ENCODE peak calls at places on chromosome 10, in eight cellular contexts. M is aorta, R is Peyer's patch, H is lung, J is SJSA1, Z is adrenal gland, C is cardiac muscle cell, S is tibial artery. Q is an unnamed sample. For H3K4me1, the result is how much of the 10 kb centered on the place peaks cover.

GRCh38 chr10:86655596-86655995 is 1.2 kb downstream of the OPN4 start:
- DNase-seq in M (peak), R (no peak), H (no peak), J (no peak), Z (peak), C (no peak), S (peak), Q (no peak)

GRCh38 chr10:125011926-125012705 is 70.2 kb downstream of the ZRANB1 start:
- DNase-seq in M (peak), R (no peak), H (no peak), J (peak), Z (no peak), C (no peak), S (peak), Q (no peak)

GRCh38 chr10:99435986-99436633 is 5.7 kb upstream of the GOT1 start:
- DNase-seq in M (no peak), R (no peak), H (no peak), J (peak), Z (no peak), C (peak), S (no peak), Q (no peak)

GRCh38 chr10:119423510-119423874 is 119.0 kb downstream of the RGS10 start:
- DNase-seq in M (no peak), R (no peak), H (no peak), J (no peak), Z (no peak), C (no peak), S (no peak), Q (no peak)

GRCh38 chr10:116728526-116729096 is 13.8 kb downstream of the HSPA12A start:
- DNase-seq in M (no peak), R (no peak), H (no peak), J (no peak), Z (no peak), C (no peak), S (no peak), Q (no peak)

GRCh38 chr10:6140141-6140841 is 51.5 kb downstream of the RBM17 start:
- DNase-seq in M (peak), R (no peak), H (no peak), J (no peak), Z (no peak), C (no peak), S (no peak), Q (no peak)

GRCh38 chr10:16030562-16030961 is 170.3 kb upstream of the MINDY3 start:
- DNase-seq in M (no peak), R (no peak), H (no peak), J (no peak), Z (no peak), C (no peak), S (no peak), Q (no peak)

GRCh38 chr10:69807122-69807521 is 5.4 kb downstream of the COL13A1 start:
- DNase-seq in M (no peak), R (no peak), H (no peak), J (peak), Z (no peak), C (no peak), S (no peak), Q (no peak)

GRCh38 chr10:125204400-125204799 is 44.0 kb upstream of the CTBP2 start:
- DNase-seq in M (no peak), R (no peak), H (no peak), J (no peak), Z (no peak), C (no peak), S (no peak), Q (no peak)

GRCh38 chr10:27723436-27723835 is 22.2 kb downstream of the MKX start:
- DNase-seq in M (no peak), R (no peak), H (no peak), J (no peak), Z (no peak), C (no peak), S (no peak), Q (no peak)

GRCh38 chr10:132387723-132388210 is 9.2 kb upstream of the PWWP2B start:
- DNase-seq in M (peak), R (peak), H (peak), J (no peak), Z (peak), C (peak), S (peak), Q (no peak)

GRCh38 chr10:5691786-5692185 is 7.1 kb downstream of the TASOR2 start:
- DNase-seq in M (no peak), R (no peak), H (no peak), J (no peak), Z (no peak), C (no peak), S (no peak), Q (no peak)

GRCh38 chr10:129580010-129580409 is 113.0 kb downstream of the MGMT start:
- DNase-seq in M (no peak), R (no peak), H (no peak), J (no peak), Z (no peak), C (no peak), S (no peak), Q (no peak)

GRCh38 chr10:11178606-11179221 is 161.0 kb downstream of the CELF2 start:
- DNase-seq in M (no peak), R (no peak), H (no peak), J (no peak), Z (no peak), C (peak), S (peak), Q (no peak)

GRCh38 chr10:24468281-24468751 is 255.4 kb downstream of the ARHGAP21 start:
- DNase-seq in M (no peak), R (no peak), H (no peak), J (no peak), Z (no peak), C (no peak), S (no peak), Q (no peak)

GRCh38 chr10:14587540-14588083 is 187.1 kb downstream of the FAM107B start:
- DNase-seq in M (no peak), R (no peak), H (no peak), J (no peak), Z (no peak), C (no peak), S (no peak), Q (no peak)
- H3K4me1 ChIP-seq in M (under half), R (under half), H (under half), J (under half), Z (under half), C (under half), S (under half), Q (under half)

DNA sequence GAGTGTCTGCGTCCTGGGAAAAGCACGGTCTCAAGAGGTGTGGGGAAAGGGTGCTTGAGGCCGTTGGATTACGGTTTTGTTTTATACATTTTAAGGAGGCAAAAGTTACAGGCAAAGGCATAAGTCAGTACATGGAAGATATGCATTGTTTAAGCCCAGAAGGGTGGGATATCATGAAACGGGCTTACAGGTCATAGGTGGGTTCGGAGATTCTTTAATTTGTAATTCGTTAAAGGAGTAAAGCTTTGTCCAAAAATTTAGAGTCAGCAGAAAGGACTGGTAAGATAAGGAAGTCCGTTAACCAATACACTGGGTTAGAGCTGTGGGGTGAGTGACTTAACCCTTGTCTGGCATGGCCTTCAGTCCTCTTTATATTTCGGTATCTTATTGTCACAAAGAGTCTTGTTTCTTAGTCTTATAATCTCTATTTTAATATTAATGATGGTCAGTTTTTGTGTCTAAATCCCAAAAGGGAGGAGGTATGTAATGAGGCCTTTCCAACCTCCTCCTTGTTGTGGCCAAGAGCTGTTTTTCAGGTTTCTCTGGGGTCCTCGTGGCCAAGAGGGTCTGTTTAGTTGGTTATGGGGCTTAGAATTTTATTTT is 12.7 kb downstream of the TSPAN14 start:
- DNase-seq in M (no peak), R (no peak), H (no peak), J (no peak), Z (no peak), C (no peak), S (no peak), Q (no peak)
- H3K4me1 ChIP-seq in M (under half), R (half or more), H (half or more), J (half or more), Z (half or more), C (half or more), S (under half), Q (half or more)

GRCh38 chr10:87863102-87863943 is at the start of the genes KLLN and PTEN:
- DNase-seq in M (peak), R (peak), H (peak), J (peak), Z (peak), C (peak), S (peak), Q (peak)
- H3K4me1 ChIP-seq in M (under half), R (under half), H (under half), J (under half), Z (under half), C (under half), S (under half), Q (under half)

DNA sequence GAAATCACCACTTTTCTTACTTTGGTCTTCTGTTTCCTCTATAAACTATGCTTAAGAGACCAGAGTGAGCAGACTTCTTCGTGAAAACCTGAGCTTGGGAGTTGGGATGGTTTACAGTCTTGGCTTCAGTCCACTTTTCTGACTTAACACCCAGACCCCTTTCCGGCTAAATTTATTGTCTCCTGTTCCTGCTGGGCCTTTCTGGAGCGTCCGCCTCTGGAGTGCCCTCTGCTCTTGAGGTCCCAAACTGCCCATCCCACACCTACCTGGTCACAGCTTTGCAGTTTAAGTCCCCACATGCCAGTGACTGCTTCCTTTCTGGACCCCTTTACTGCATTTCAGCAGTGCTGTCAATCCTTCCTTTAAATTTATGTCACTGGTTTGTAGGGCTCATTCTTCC is 80.2 kb downstream of the KAT6B start:
- DNase-seq in M (no peak), R (no peak), H (no peak), J (no peak), Z (no peak), C (no peak), S (no peak), Q (no peak)
- H3K4me1 ChIP-seq in M (under half), R (under half), H (under half), J (under half), Z (under half), C (under half), S (under half), Q (under half)

GRCh38 chr10:112330607-112331160 is 43.2 kb upstream of the ACSL5 start:
- DNase-seq in M (no peak), R (no peak), H (no peak), J (no peak), Z (no peak), C (no peak), S (no peak), Q (no peak)

GRCh38 chr10:112332509-112333228 is 41.2 kb upstream of the ACSL5 start:
- DNase-seq in M (no peak), R (peak), H (peak), J (no peak), Z (no peak), C (no peak), S (no peak), Q (peak)

GRCh38 chr10:112330154-112330553 is 43.8 kb upstream of the ACSL5 start:
- DNase-seq in M (no peak), R (no peak), H (no peak), J (no peak), Z (no peak), C (no peak), S (no peak), Q (no peak)

GRCh38 chr10:112332022-112332421 is 41.9 kb upstream of the ACSL5 start:
- DNase-seq in M (no peak), R (no peak), H (no peak), J (no peak), Z (no peak), C (no peak), S (no peak), Q (no peak)

DNA sequence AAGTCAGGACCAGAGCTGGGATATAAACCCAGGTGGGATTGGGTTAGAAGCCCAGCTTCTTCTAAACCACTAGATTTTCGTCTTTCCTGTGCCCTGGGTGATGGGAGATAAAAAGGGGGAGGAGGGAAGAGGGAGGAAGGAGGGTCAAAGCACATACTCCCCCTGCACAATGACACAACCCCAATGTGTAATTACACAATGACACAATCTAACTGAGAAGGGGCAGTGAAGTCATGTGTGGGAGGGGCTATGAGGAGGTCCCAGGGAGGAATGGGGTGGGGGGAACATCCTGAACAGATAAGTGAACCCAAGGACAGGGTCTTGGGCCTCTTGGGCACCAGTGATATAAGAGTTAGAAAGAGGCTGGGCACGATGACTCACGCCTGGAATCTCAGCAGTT is 44.5 kb downstream of the TECTB start:
- DNase-seq in M (no peak), R (no peak), H (no peak), J (no peak), Z (no peak), C (no peak), S (no peak), Q (no peak)
- H3K4me1 ChIP-seq in M (under half), R (under half), H (under half), J (under half), Z (under half), C (under half), S (under half), Q (under half)

GRCh38 chr10:33326897-33327296 is 7.6 kb downstream of the NRP1 start:
- DNase-seq in M (no peak), R (no peak), H (no peak), J (no peak), Z (no peak), C (no peak), S (no peak), Q (no peak)
- H3K4me1 ChIP-seq in M (under half), R (under half), H (under half), J (under half), Z (half or more), C (half or more), S (under half), Q (half or more)

GRCh38 chr10:71665456-71665855 is 54.1 kb downstream of the C10orf105 start:
- DNase-seq in M (no peak), R (no peak), H (no peak), J (no peak), Z (no peak), C (no peak), S (no peak), Q (no peak)
- H3K4me1 ChIP-seq in M (under half), R (under half), H (under half), J (under half), Z (under half), C (under half), S (under half), Q (under half)

DNA sequence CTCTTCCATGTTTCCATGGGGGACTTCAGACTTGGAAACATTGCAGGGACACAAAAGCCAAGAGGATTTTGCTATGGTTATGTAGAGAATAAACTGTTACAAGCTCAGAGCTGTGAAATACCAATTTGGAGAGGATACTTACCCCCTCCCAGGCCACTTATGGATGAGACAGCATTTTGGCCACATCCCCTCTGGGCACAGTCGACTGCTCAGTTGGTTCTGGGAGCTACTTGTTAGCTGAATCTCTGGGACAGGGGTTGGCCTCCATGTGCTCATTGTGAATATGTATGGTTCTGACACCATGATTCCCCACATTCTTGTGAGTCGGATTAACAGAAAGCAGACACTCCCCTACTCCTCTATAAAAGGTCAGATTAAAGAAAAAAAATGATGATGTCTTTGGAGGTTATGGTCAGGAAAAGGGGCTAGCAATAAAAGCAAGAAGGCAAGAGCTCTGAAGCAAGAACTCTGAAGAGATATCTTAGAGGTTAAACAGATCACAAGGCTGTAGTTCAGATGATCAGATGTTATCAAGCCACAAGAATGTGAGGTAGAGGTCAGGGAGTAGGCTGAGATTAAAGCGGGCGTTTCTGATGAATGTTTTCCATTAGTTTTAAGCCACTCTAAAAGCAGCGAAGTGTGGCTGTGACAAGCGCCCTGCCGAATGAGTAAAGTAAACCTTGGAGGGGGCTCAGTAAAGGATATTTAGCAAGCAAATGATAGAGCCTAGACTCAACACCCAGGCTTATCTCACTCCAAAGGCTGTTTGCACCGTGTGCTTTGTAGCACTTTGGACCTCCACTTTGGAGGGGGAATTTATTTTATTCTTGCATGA is 17.2 kb downstream of the STAMBPL1 start:
- DNase-seq in M (no peak), R (no peak), H (no peak), J (no peak), Z (no peak), C (peak), S (no peak), Q (no peak)
- H3K4me1 ChIP-seq in M (under half), R (under half), H (under half), J (half or more), Z (half or more), C (under half), S (under half), Q (under half)